ENCODE peak calls at places on chromosomes 2 and 18, in five cellular contexts. X is right atrium auricular region, B is body of pancreas, K is heart left ventricle, Z is lower lobe of right lung. E is an unnamed sample.
A peak's percentile ranks its signal among the peaks of the same experiment; 100 is the strongest.

GRCh38 chr2:31284107-31284506 is 50.2 kb downstream of the EHD3 start:
- DNase-seq in X (no peak), K (no peak), Z (no peak), B (no peak), E (no peak)

GRCh38 chr2:98608962-98609604 is 694 bp downstream of the UNC50 start:
- DNase-seq in K (no peak), X (no peak), B (no peak), Z (no peak), E (no peak)

GRCh38 chr2:171172980-171173542 is 12.4 kb upstream of the TLK1 start:
- DNase-seq in X (no peak), K (no peak), Z (no peak), B (no peak), E (no peak)

GRCh38 chr18:50879302-50880107 is 587 bp downstream of the ME2 start:
- DNase-seq in B (no peak), X (no peak), K (no peak), Z (peak; percentile 71), E (peak; percentile 32)

GRCh38 chr2:109335586-109336266 is 206.7 kb downstream of the SH3RF3 start:
- DNase-seq in X (no peak), B (no peak), Z (no peak), K (no peak), E (no peak)

GRCh38 chr2:178205853-178206516 is 11.7 kb downstream of the OSBPL6 start:
- DNase-seq in X (no peak), Z (no peak), B (no peak), K (no peak), E (no peak)

GRCh38 chr2:150425121-150425559 is 62.3 kb downstream of the RND3 start:
- DNase-seq in X (no peak), B (peak; percentile 14), Z (no peak), K (peak; percentile 59), E (no peak)

GRCh38 chr2:107111623-107112022 is 225.7 kb upstream of the ST6GAL2 start:
- DNase-seq in X (no peak), Z (no peak), B (no peak), K (no peak), E (no peak)

GRCh38 chr2:20537423-20538307 is 90.8 kb downstream of the RHOB start:
- DNase-seq in B (no peak), X (no peak), K (no peak), Z (no peak), E (no peak)

GRCh38 chr2:3257842-3258241 is 119.8 kb downstream of the EIPR1 start:
- DNase-seq in X (no peak), Z (no peak), B (no peak), K (no peak), E (no peak)

GRCh38 chr2:26148501-26148900 is 24.4 kb upstream of the GAREM2 start:
- DNase-seq in B (no peak), K (no peak), Z (no peak), X (no peak), E (no peak)

GRCh38 chr2:210461401-210461800 is 15.2 kb downstream of the LANCL1 start:
- DNase-seq in X (no peak), B (no peak), Z (no peak), K (no peak), E (no peak)

GRCh38 chr18:80210312-80211083 is 36.8 kb downstream of the PARD6G start:
- DNase-seq in Z (no peak), K (no peak), B (peak; percentile 27), X (peak; percentile 54), E (no peak)

GRCh38 chr2:74816540-74817331 is 17.2 kb upstream of the HK2 start:
- DNase-seq in B (no peak), K (no peak), Z (no peak), X (no peak), E (no peak)

GRCh38 chr2:51297488-51297887 is 265.6 kb upstream of the NRXN1 start:
- DNase-seq in K (no peak), Z (no peak), X (no peak), B (no peak), E (no peak)

GRCh38 chr2:64919261-64919660 is 69.9 kb upstream of the SLC1A4 start:
- DNase-seq in K (no peak), X (no peak), B (no peak), Z (no peak), E (no peak)

GRCh38 chr2:223760838-223761502 is 76.4 kb downstream of the AP1S3 start:
- DNase-seq in X (no peak), B (peak; percentile 13), Z (no peak), K (no peak), E (no peak)

GRCh38 chr2:151945186-151945585 is 117.0 kb upstream of the ARL5A start:
- DNase-seq in B (no peak), K (no peak), X (no peak), Z (no peak), E (no peak)

GRCh38 chr2:136281281-136282117 is 163.6 kb upstream of the CXCR4 start:
- DNase-seq in X (no peak), B (no peak), Z (no peak), K (no peak), E (peak; percentile 66)

GRCh38 chr18:24601624-24602023 is 141.2 kb downstream of the HRH4 start:
- DNase-seq in Z (no peak), K (no peak), X (no peak), B (no peak), E (no peak)

GRCh38 chr18:62828091-62828640 is 112.8 kb downstream of the PHLPP1 start:
- DNase-seq in Z (no peak), B (peak; percentile 36), K (no peak), X (no peak), E (no peak)

GRCh38 chr2:240810621-240811020 is 9.4 kb downstream of the KIF1A start:
- DNase-seq in Z (peak; percentile 24), K (no peak), X (no peak), B (no peak), E (no peak)

GRCh38 chr2:18368008-18368407 is 192.4 kb downstream of the RDH14 start:
- DNase-seq in B (no peak), X (no peak), K (no peak), Z (no peak), E (no peak)

GRCh38 chr2:223740679-223741078 is 96.7 kb downstream of the AP1S3 start:
- DNase-seq in Z (no peak), K (no peak), B (no peak), X (no peak), E (no peak)

GRCh38 chr2:150486539-150487484 is 655 bp downstream of the RND3 start:
- DNase-seq in B (peak; percentile 51), Z (no peak), X (peak; percentile 67), K (peak; percentile 45), E (no peak)

GRCh38 chr2:227697013-227697412 is 20.8 kb downstream of the SLC19A3 start:
- DNase-seq in K (no peak), Z (no peak), X (no peak), B (no peak), E (no peak)

GRCh38 chr18:9897129-9897528 is 11.4 kb downstream of the TXNDC2 start:
- DNase-seq in X (no peak), B (no peak), Z (no peak), K (no peak), E (no peak)

GRCh38 chr2:151886235-151886634 is 58.0 kb upstream of the ARL5A start:
- DNase-seq in X (no peak), K (no peak), B (no peak), Z (no peak), E (no peak)

GRCh38 chr2:205700331-205701132 is 18.2 kb downstream of the NRP2 start:
- DNase-seq in B (no peak), X (no peak), K (peak; percentile 54), Z (peak; percentile 65), E (peak; percentile 49)

GRCh38 chr2:43576983-43577892 is 18.6 kb downstream of the THADA start:
- DNase-seq in Z (no peak), X (no peak), K (no peak), B (peak; percentile 50), E (peak; percentile 44)

GRCh38 chr2:188850786-188851185 is 123.4 kb upstream of the COL3A1 start:
- DNase-seq in B (no peak), X (no peak), Z (no peak), K (no peak), E (no peak)

GRCh38 chr2:240568678-240569522 is 616 bp downstream of the RNPEPL1 start:
- DNase-seq in B (peak; percentile 84), K (peak; percentile 83), Z (peak; percentile 83), X (no peak), E (peak; percentile 78)

GRCh38 chr2:158841839-158842238 is 46.7 kb downstream of the DAPL1 start:
- DNase-seq in B (no peak), X (no peak), Z (no peak), K (no peak), E (no peak)

GRCh38 chr2:58527656-58528055 is 286.5 kb upstream of the FANCL start:
- DNase-seq in B (no peak), X (no peak), Z (no peak), K (no peak), E (no peak)

DNA sequence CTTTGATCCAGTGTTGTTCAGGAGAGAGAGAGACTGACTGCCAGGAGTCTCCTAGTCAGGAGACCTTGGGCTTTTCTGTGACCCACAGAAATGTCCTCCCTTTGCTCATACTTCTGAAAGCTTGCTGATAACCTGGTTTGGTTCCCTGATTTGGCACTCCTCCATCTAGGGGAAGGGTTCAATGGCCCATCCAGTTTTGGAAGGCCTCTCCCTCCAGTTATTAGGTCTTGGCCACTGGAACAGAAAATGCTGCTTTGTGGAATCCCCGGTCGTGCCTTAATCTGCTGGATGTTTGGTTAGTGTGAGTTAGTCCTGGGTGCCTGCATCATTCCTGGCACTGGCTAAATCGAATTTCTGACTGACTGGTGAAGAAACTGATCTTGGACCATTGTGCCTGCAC is 35.7 kb downstream of the KDM3A start:
- DNase-seq in Z (no peak), K (no peak), X (no peak), B (peak; percentile 37), E (no peak)
- H3K36me3 ChIP-seq in Z (peaks cover 98% of the 10 kb centered on the region), K (peaks cover 98% of the 10 kb centered on the region), X (peaks cover 95% of the 10 kb centered on the region), B (peaks cover 19% of the 10 kb centered on the region), E (peaks cover 92% of the 10 kb centered on the region)

DNA sequence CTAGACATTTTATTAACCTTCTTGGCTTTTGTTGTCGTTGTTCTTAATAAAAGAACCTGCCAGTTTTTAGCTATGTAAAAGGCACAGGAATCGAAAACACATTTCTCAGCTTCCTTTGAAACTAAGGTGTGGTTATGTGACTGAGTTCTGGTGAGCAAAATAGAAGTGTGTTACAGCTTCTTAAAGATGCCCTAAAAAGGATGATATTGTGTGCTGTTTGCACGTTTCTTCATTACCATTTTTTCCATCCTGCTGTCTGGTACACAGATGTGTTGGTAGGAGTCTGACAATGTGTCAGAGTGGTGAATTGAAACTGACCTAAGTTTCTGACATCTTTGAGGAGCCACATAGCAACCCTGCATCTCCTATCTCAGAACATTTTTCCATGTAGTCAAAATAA is 380.6 kb downstream of the SUCLG1 start:
- DNase-seq in B (no peak), Z (no peak), X (no peak), K (no peak), E (no peak)
- H3K27ac ChIP-seq in B (no peak overlapping the region), Z (no peak overlapping the region), X (no peak overlapping the region), K (no peak overlapping the region), E (no peak overlapping the region)

GRCh38 chr2:12741361-12741760 is 24.6 kb downstream of the TRIB2 start:
- DNase-seq in X (no peak), K (no peak), B (no peak), Z (no peak), E (no peak)
- H3K36me3 ChIP-seq in X (peaks cover 62% of the 10 kb centered on the region), K (peaks cover 66% of the 10 kb centered on the region), B (peaks cover 1% of the 10 kb centered on the region), Z (peaks cover 58% of the 10 kb centered on the region), E (peaks cover 11% of the 10 kb centered on the region)

DNA sequence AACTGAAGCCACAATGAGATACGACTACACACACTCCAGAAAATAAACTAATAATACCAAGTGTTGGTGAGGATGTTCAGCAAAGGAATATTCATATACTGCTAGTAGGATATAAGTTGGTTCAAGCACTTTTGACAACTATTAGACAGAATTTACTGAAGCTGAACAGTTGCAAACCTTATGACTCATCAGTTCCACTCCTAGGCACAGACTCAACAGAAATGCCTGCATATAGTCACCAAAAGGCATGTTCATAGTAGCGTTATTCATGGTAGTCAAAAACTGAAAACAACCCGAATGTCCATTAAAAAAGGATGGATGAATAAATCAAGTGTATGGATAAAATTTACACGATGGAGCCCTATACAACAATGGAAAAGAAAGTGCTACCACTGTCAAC is 232.0 kb downstream of the ANAPC1 start:
- DNase-seq in X (no peak), K (no peak), B (no peak), Z (no peak), E (no peak)
- H3K27ac ChIP-seq in X (no peak overlapping the region), K (no peak overlapping the region), B (no peak overlapping the region), Z (no peak overlapping the region), E (no peak overlapping the region)

E was measured in naive thymus-derived CD4-positive, alpha-beta T cell.